ENCODE peak calls at places on chromosomes 16 and 17, in four cellular contexts. Y is SW 1271; A is stimulated activated CD4-positive, alpha-beta T cell treated with anti-CD3 and anti-CD28 coated beads, Interleukin-2, amount 100 ng/mL, for 4 hours; L is amniotic stem cell. E is an unnamed sample.
A peak's percentile ranks its signal among the peaks of the same experiment; 100 is the strongest.

GRCh38 chr16:51245306-51245705 is 94.2 kb upstream of the SALL1 start:
- DNase-seq in Y (no peak), A (no peak), L (no peak), E (no peak)

GRCh38 chr17:76597156-76598003 is 11.7 kb upstream of the ST6GALNAC2 start:
- DNase-seq in L (no peak), A (no peak), Y (no peak), E (no peak)

GRCh38 chr17:78677303-78678219 is 100.4 kb upstream of the DNAH17 start:
- DNase-seq in A (no peak), Y (no peak), L (no peak), E (no peak)

GRCh38 chr17:57645950-57646686 is 99.0 kb downstream of the CCDC182 start:
- DNase-seq in L (no peak), Y (no peak), A (no peak), E (no peak)

GRCh38 chr17:67628580-67629013 is 89.1 kb upstream of the NOL11 start:
- DNase-seq in Y (no peak), A (no peak), L (no peak), E (no peak)

GRCh38 chr16:52498640-52499039 is 48.3 kb downstream of the TOX3 start:
- DNase-seq in Y (no peak), L (no peak), A (no peak), E (no peak)

GRCh38 chr16:89863741-89864391 is 9.5 kb upstream of the TCF25 start:
- DNase-seq in Y (no peak), L (no peak), A (peak; percentile 32), E (no peak)

GRCh38 chr17:75373290-75373689 is 32.2 kb downstream of the GRB2 start:
- DNase-seq in L (no peak), A (no peak), Y (no peak), E (no peak)

GRCh38 chr17:50637829-50638571 is 3.3 kb downstream of the ABCC3 start:
- DNase-seq in A (no peak), L (no peak), Y (no peak), E (no peak)

GRCh38 chr16:86755571-86756006 is 177.2 kb downstream of the FOXL1 start:
- DNase-seq in A (no peak), Y (no peak), L (no peak), E (no peak)

GRCh38 chr17:32504166-32504990 is 17.6 kb downstream of the CDK5R1 start:
- DNase-seq in Y (no peak), L (no peak), A (no peak), E (no peak)

GRCh38 chr17:4485676-4486646 is 12.7 kb upstream of the SPNS2 start:
- DNase-seq in A (peak; percentile 40), Y (no peak), L (no peak), E (no peak)